ENCODE peak calls at places on chromosomes 13 and 19, in seven cellular contexts. W is bronchial epithelial cell, N is astrocyte of the spinal cord, J is fibroblast of the aortic adventitia, S is psoas muscle, M is GM10248, B is IMR-90. R is an unnamed sample.

GRCh38 chr13:72050251-72050650 is 183.2 kb upstream of the DACH1 start:
- DNase-seq in J (no peak), B (no peak), S (no peak), M (no peak), N (no peak), W (no peak), R (no peak)

GRCh38 chr19:6378498-6378897 is 2.8 kb upstream of the PSPN start:
- DNase-seq in W (no peak), N (no peak), J (no peak), S (no peak), M (no peak), B (no peak), R (no peak)

GRCh38 chr13:34338102-34338501 is 520.2 kb downstream of the RFC3 start:
- DNase-seq in J (peak; percentile 10), S (no peak), N (no peak), W (no peak), B (no peak), M (no peak), R (no peak)

GRCh38 chr13:30978981-30979956 is 46.8 kb downstream of the TEX26 start:
- DNase-seq in N (no peak), W (no peak), S (no peak), B (no peak), M (peak; percentile 35), J (no peak), R (peak; percentile 44)

GRCh38 chr13:113791226-113791625 is 32.2 kb downstream of the TMEM255B start:
- DNase-seq in M (no peak), W (no peak), J (no peak), B (no peak), S (no peak), N (no peak), R (no peak)

GRCh38 chr19:13952154-13953020 is at the start of gene DCAF15:
- DNase-seq in B (peak; percentile 99), W (peak; percentile 97), J (peak; percentile 99), M (peak; percentile 100), S (peak; percentile 100), N (peak; percentile 100), R (peak; percentile 100)

GRCh38 chr13:105341758-105342157 is 1193.7 kb downstream of the EFNB2 start:
- DNase-seq in B (no peak), W (no peak), S (no peak), M (no peak), N (no peak), J (no peak), R (no peak)

GRCh38 chr13:23881408-23881785 is 7.8 kb downstream of the MIPEP start:
- DNase-seq in M (no peak), S (no peak), B (no peak), W (no peak), N (no peak), J (no peak), R (no peak)

GRCh38 chr13:95614641-95615245 is 29.8 kb downstream of the DZIP1 start:
- DNase-seq in B (no peak), S (no peak), W (peak; percentile 75), M (no peak), N (no peak), J (no peak), R (no peak)

GRCh38 chr13:111239754-111240670 is 80.4 kb upstream of the TEX29 start:
- DNase-seq in B (no peak), N (no peak), W (no peak), S (no peak), J (no peak), M (no peak), R (no peak)

GRCh38 chr13:76879211-76879875 is 6.9 kb downstream of the KCTD12 start:
- DNase-seq in N (peak; percentile 70), J (peak; percentile 92), S (peak; percentile 77), B (peak; percentile 70), M (peak; percentile 53), W (peak; percentile 81), R (peak; percentile 56)

GRCh38 chr19:41501854-41502253 is 58.9 kb downstream of the ERICH4 start:
- DNase-seq in M (no peak), B (no peak), J (no peak), N (no peak), W (no peak), S (no peak), R (no peak)

GRCh38 chr19:38079926-38080380 is 144.1 kb downstream of the DPF1 start:
- DNase-seq in M (peak; percentile 79), N (peak; percentile 89), S (no peak), W (peak; percentile 73), B (peak; percentile 95), J (peak; percentile 87), R (peak; percentile 79)

GRCh38 chr19:30669329-30670010 is 297.3 kb downstream of the ZNF536 start:
- DNase-seq in M (peak; percentile 56), S (peak; percentile 75), W (no peak), B (peak; percentile 12), J (peak; percentile 42), N (peak; percentile 32), R (peak; percentile 64)
- TF ChIP-seq CTCF in M (peak; percentile 83), S (peak; percentile 69), W (peak; percentile 71), B (peak; percentile 64), J (peak; percentile 81), N (peak; percentile 85), R (peak; percentile 68)

DNA sequence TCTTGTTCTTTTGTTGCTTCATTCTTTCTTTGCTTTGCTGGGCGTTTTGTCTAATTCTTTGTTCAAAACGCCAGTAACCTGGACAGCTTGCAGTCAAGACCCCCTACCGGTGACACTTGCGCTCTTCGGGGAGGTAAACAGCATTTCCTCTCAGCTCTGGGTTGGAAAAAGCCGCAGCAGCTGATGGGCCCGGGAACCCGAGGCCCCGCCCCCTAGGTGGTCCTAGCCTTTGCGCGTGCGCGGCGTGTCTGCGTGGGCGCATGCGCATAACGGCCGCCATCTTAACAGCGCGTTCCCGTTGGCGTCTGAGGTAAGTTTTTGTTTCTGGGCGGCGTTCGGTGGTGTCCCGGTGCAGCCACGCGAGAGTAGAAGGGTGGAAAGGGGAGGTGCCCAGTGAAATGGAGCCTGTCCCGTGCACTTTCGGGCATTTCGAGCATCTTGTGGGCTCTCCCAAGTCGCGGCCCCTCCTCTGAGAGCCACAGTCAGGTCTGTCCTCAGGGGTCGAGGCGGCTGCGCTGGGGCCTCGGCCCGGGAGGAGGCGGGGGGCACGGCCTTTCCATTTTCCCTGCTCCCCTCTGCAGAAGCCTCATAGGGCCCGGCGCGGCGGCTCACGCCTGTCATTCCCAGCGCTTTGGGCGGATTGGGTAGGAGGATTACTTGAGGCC is at the start of gene ZNF559:
- DNase-seq in W (peak; percentile 86), B (peak; percentile 92), S (peak; percentile 95), J (peak; percentile 95), M (peak; percentile 92), N (peak; percentile 97), R (peak; percentile 96)
- TF ChIP-seq CTCF in W (peak; percentile 29), B (peak; percentile 33), S (no peak), J (peak; percentile 51), M (peak; percentile 4), N (peak; percentile 27), R (peak; percentile 24)

DNA sequence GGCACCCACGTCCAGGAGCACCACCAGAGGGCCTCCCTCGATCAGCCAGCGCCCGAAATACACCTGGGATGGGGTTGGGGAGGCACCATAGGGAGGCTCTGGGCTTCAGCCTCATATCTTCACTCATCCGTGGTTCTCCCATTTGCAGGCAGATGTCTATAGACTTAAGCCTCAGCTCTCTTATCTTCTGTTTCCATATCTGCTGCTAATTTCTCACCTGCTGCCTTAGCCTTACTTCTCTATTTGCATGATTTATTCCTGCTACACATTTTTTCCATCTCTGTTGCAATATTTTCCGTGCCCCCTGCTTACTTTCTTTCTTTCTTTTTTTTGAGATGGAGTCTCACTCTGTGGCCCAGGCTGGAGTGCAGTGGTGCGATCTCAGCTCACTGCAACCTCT is 5.8 kb downstream of the GYS1 start:
- DNase-seq in J (no peak), B (no peak), N (no peak), M (no peak), S (no peak), W (no peak), R (no peak)
- TF ChIP-seq CTCF in J (no peak), B (no peak), N (no peak), M (no peak), S (no peak), W (no peak), R (no peak)

GRCh38 chr19:57632987-57633831 is at the start of gene ZNF211:
- DNase-seq in J (peak; percentile 93), W (peak; percentile 87), S (peak; percentile 96), B (peak; percentile 93), M (peak; percentile 96), N (peak; percentile 95), R (peak; percentile 95)
- TF ChIP-seq CTCF in J (no peak), W (no peak), S (no peak), B (peak; percentile 2), M (peak; percentile 11), N (no peak), R (no peak)

GRCh38 chr13:99028890-99029289 is 51.0 kb upstream of the DOCK9 start:
- DNase-seq in B (no peak), M (no peak), J (no peak), W (no peak), N (no peak), S (no peak), R (no peak)
- TF ChIP-seq CTCF in B (no peak), M (peak; percentile 24), J (no peak), W (peak; percentile 28), N (peak; percentile 37), S (peak; percentile 10), R (peak; percentile 37)